ENCODE peak calls at places on chromosomes 12 and 14, in six cellular contexts. M, P, W, F, Q and J are unnamed samples.

GRCh38 chr14:95529242-95529641 is 5.6 kb upstream of the GLRX5 start:
- DNase-seq in P (no peak), Q (no peak), W (no peak), M (no peak), F (no peak), J (no peak)

GRCh38 chr12:31006416-31007152 is 67.1 kb upstream of the DDX11 start:
- DNase-seq in W (no peak), F (no peak), P (no peak), Q (no peak), M (no peak), J (no peak)

GRCh38 chr14:104114421-104115130 is 23.8 kb upstream of the KIF26A start:
- DNase-seq in P (peak; percentile 22), M (no peak), F (no peak), W (no peak), Q (no peak), J (peak; percentile 63)

GRCh38 chr12:53550595-53550994 is 43.3 kb upstream of the NPFF start:
- DNase-seq in Q (no peak), P (no peak), M (no peak), F (no peak), W (no peak), J (no peak)

GRCh38 chr14:36579573-36580140 is 2.8 kb downstream of the NKX2-8 start:
- DNase-seq in Q (no peak), F (no peak), P (no peak), W (no peak), M (no peak), J (no peak)

GRCh38 chr12:83018063-83018462 is 331.4 kb downstream of the TMTC2 start:
- DNase-seq in F (no peak), W (peak; percentile 21), Q (no peak), P (no peak), M (no peak), J (no peak)

GRCh38 chr14:88227693-88228092 is 95.4 kb downstream of the KCNK10 start:
- DNase-seq in M (no peak), Q (no peak), F (no peak), P (no peak), W (no peak), J (no peak)

GRCh38 chr14:32560213-32560857 is 231.2 kb downstream of the AKAP6 start:
- DNase-seq in P (peak; percentile 31), F (peak; percentile 57), M (peak; percentile 70), W (peak; percentile 79), Q (peak; percentile 17), J (no peak)

GRCh38 chr12:32893458-32893857 is 3.1 kb downstream of the PKP2 start:
- DNase-seq in P (no peak), W (no peak), F (no peak), Q (no peak), M (peak; percentile 61), J (no peak)

GRCh38 chr14:75793806-75794205 is 132.8 kb downstream of the TTLL5 start:
- DNase-seq in P (no peak), M (no peak), W (no peak), F (peak; percentile 14), Q (no peak), J (no peak)

GRCh38 chr12:112198120-112198733 is 72.9 kb downstream of the TRAFD1 start:
- DNase-seq in W (peak; percentile 76), F (peak; percentile 56), M (peak; percentile 44), P (peak; percentile 46), Q (peak; percentile 31), J (no peak)

GRCh38 chr14:75715926-75716780 is 55.1 kb downstream of the TTLL5 start:
- DNase-seq in P (no peak), M (no peak), W (no peak), Q (no peak), F (no peak), J (no peak)

GRCh38 chr12:87995581-87996178 is 33.5 kb downstream of the C12orf50 start:
- DNase-seq in P (peak; percentile 54), W (peak; percentile 83), Q (peak; percentile 30), F (peak; percentile 72), M (peak; percentile 59), J (peak; percentile 74)

GRCh38 chr12:127383281-127383680 is 883.7 kb upstream of the TMEM132C start:
- DNase-seq in W (no peak), M (no peak), F (no peak), Q (no peak), P (no peak), J (no peak)

DNA sequence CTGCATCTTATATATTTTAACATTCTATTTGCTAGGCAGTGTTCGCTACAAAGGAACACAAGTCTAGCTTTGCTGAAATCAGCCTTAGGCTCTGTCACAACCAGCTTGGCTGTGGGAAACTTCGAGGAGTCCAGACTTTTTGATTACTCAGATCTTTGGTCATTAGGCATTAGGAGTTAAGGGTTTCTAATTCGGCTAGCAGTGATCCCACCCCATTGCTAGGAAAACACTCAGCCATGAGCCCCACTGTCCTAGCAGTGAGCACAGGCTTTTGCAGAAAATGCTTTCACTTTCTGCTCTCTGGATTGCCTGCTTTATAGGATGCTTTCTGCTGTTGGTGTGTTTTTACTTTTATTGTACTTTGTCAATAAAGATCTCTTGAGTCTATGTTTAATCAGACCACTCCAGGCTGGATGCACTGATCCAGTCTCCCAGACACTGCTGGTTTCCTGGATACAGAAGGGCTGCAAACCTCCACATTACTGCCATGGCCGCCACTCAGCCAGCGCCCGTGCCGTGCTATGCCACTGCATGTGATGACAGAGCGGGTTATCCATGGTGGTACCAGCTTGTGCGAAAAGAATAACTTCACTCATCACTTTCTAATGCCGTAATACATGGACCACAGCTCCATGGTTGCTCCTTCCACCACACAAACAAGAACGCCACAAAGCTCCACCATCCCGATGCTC is 41.0 kb upstream of the PYGL start:
- DNase-seq in W (no peak), Q (no peak), M (no peak), F (no peak), P (no peak), J (no peak)
- H3K4me3 ChIP-seq in W (no peak overlapping the region), Q (no peak overlapping the region), M (no peak overlapping the region), F (no peak overlapping the region), P (no peak overlapping the region), J (no peak overlapping the region)

DNA sequence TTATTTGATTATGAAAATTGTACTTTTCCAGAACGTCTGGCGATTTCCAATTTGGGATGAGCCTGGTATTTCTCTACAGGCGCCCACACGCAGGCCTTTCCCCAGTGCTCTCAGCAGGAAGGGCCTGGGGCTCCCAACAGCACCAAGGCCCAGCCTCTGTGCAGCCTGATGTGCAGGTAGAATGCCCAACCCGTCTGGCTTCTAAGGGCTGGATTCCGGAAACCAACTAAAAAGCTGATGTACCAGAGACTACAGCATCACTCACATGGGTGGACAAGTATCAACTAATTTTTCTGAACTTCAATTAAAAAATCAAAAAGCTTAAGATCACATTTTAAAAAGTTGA is 25.8 kb downstream of the CDC42BPB start:
- DNase-seq in W (no peak), P (no peak), Q (no peak), F (no peak), M (no peak), J (no peak)
- H3K27ac ChIP-seq in W (no peak overlapping the region), P (peak overlapping the region; percentile 52), Q (peak overlapping the region; percentile 69), F (no peak overlapping the region), M (peak overlapping the region; percentile 53), J (no peak overlapping the region)

GRCh38 chr14:105528197-105528858 is 1.9 kb downstream of the TMEM121 start:
- DNase-seq in Q (peak; percentile 82), F (peak; percentile 79), P (peak; percentile 83), M (peak; percentile 55), W (peak; percentile 85), J (peak; percentile 94)

GRCh38 chr14:105525326-105525725 is 1.1 kb upstream of the TMEM121 start:
- DNase-seq in Q (no peak), W (no peak), P (no peak), F (no peak), M (no peak), J (peak; percentile 30)

GRCh38 chr14:105525861-105526780 is at the start of gene TMEM121:
- DNase-seq in P (no peak), W (peak; percentile 20), F (peak; percentile 21), M (no peak), Q (peak; percentile 39), J (peak; percentile 80)

GRCh38 chr14:105527381-105528196 is 1.2 kb downstream of the TMEM121 start:
- DNase-seq in F (no peak), M (no peak), P (no peak), W (no peak), Q (peak; percentile 15), J (no peak)

DNA sequence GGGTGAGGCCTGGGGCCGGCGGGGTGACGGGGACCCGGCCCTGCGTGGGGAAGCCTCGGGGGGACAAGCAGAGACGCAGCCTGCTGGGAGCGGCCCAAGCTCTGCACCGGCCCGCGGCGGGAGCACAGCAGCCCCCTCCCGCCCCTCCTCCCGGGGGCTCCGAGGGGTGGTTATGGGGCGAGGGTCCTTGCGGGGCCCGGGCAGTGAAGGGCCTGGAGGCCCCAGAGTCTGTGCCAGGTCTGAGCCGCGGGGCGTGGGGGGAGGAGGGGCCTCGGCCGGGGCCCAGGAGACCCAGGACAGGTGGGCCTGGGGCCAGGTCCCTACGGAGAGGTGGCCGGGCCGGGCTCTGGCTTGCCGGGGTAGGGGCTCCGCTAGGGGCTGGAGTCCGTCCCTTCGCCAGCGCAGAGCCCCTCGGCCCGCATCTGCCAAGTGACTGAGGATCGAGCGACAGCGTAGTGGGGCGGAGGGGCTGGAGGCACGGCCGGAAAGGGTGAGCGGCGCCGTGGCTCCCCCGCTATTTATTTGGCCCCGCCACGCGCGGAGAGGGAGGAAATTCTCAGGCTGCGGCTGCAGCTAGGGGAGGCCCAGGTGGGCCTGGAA is 498 bp downstream of the TMEM121 start:
- DNase-seq in Q (no peak), P (no peak), W (no peak), M (no peak), F (no peak), J (peak; percentile 76)
- H3K4me3 ChIP-seq in Q (peak overlapping the region; percentile 73), P (peak overlapping the region; percentile 64), W (peak overlapping the region; percentile 55), M (peak overlapping the region; percentile 43), F (peak overlapping the region; percentile 24), J (peak overlapping the region; percentile 45)

GRCh38 chr14:102510616-102511520 is 1.3 kb upstream of the ANKRD9 start:
- DNase-seq in P (peak; percentile 76), F (peak; percentile 24), W (no peak), M (peak; percentile 92), Q (no peak), J (no peak)
- H3K27ac ChIP-seq in P (peak overlapping the region; percentile 93), F (no peak overlapping the region), W (no peak overlapping the region), M (peak overlapping the region; percentile 83), Q (no peak overlapping the region), J (no peak overlapping the region)

DNA sequence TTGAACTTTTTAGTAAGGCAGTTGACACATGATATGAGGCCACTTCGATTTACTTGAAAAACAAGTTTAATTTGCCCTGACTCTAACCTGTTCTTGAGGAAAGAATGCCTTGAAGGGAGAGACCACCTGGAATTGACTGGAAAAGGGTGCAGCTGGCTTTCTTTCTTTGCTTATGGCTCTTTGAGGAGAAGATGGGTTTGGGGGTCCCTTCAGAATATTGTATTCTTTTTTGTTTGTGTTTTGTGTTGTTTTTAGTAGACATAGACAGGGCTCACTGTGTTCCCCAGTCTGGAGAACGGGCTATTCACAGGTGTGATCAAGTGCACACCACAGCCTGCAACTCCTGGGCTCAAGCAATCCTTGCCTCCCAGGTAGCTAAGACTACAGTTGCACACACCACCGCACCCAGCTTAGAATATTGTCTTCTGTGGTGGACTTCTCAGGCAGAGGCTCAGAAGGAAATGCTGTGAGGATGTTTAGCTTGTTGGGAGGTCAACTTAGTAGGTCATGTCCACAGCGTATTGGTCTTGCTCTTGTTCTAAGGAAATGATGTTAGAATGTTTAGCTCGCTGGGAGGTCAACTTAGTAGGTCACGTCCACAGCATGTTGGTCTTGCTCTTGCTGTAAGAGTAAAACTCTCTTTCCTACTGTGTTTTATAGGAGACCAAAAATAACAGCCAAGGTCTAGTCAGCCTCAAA is 1.5 kb upstream of the NRL start:
- DNase-seq in M (no peak), F (no peak), P (no peak), Q (no peak), W (no peak), J (no peak)
- H3K4me3 ChIP-seq in M (peak overlapping the region; percentile 95), F (peak overlapping the region; percentile 68), P (peak overlapping the region; percentile 56), Q (peak overlapping the region; percentile 60), W (peak overlapping the region; percentile 82), J (no peak overlapping the region)